ENCODE peak calls at places on chromosomes 3 and 15, in four cellular contexts. Y, O, X and A are unnamed samples.
A peak's percentile ranks its signal among the peaks of the same experiment; 100 is the strongest.

GRCh38 chr3:13727890-13728289 is 152.0 kb downstream of the WNT7A start:
- DNase-seq in Y (no peak), O (no peak), X (no peak), A (no peak)

GRCh38 chr15:80820092-80820491 is 40.9 kb downstream of the CEMIP start:
- DNase-seq in Y (no peak), O (no peak), X (no peak), A (no peak)

GRCh38 chr15:55360256-55360655 is 41.2 kb downstream of the PIGB start:
- DNase-seq in Y (peak; percentile 29), O (no peak), X (no peak), A (no peak)

GRCh38 chr3:182364723-182365650 is 428.3 kb upstream of the ATP11B start:
- DNase-seq in Y (peak; percentile 4), O (no peak), X (no peak), A (peak; percentile 3)

GRCh38 chr15:62067448-62068044 is 769 bp downstream of the C2CD4A start:
- DNase-seq in Y (no peak), O (no peak), X (peak; percentile 44), A (no peak)

GRCh38 chr3:11437506-11437905 is 165.3 kb downstream of the ATG7 start:
- DNase-seq in Y (no peak), O (no peak), X (no peak), A (no peak)

GRCh38 chr3:118960876-118961275 is 73.8 kb downstream of the IGSF11 start:
- DNase-seq in Y (no peak), O (no peak), X (no peak), A (peak; percentile 18)

GRCh38 chr3:356947-357346 is 160.4 kb downstream of the CHL1 start:
- DNase-seq in Y (no peak), O (no peak), X (no peak), A (no peak)

GRCh38 chr3:174197416-174197815 is 661.7 kb upstream of the NAALADL2 start:
- DNase-seq in Y (no peak), O (no peak), X (no peak), A (no peak)

GRCh38 chr3:98110191-98110908 is 20.2 kb upstream of the OR5H1 start:
- DNase-seq in Y (no peak), O (no peak), X (peak; percentile 8), A (no peak)

GRCh38 chr3:9224490-9224889 is 25.0 kb downstream of the SRGAP3 start:
- DNase-seq in Y (peak; percentile 3), O (no peak), X (no peak), A (no peak)

GRCh38 chr15:92614791-92615785 is 40.5 kb downstream of the FAM174B start:
- DNase-seq in Y (no peak), O (no peak), X (no peak), A (no peak)

GRCh38 chr15:51796777-51797474 is 32.5 kb upstream of the TMOD3 start:
- DNase-seq in Y (peak; percentile 66), O (no peak), X (no peak), A (no peak)

GRCh38 chr3:64242435-64242834 is 17.2 kb upstream of the PRICKLE2 start:
- DNase-seq in Y (no peak), O (no peak), X (no peak), A (no peak)